ENCODE peak calls at places on chromosomes 7 and 10, in five cellular contexts. F, Q, X, K and U are unnamed samples.

GRCh38 chr10:124612611-124613498 is 131.3 kb downstream of the FAM53B start:
- DNase-seq in F (no peak), Q (peak), X (no peak), K (no peak), U (no peak)

GRCh38 chr7:155533120-155533826 is 13.1 kb downstream of the CNPY1 start:
- DNase-seq in F (no peak), Q (no peak), X (no peak), K (no peak), U (no peak)

GRCh38 chr7:33831389-33832118 is 73.8 kb upstream of the BMPER start:
- DNase-seq in F (no peak), Q (no peak), X (no peak), K (peak), U (no peak)

GRCh38 chr10:26571655-26572054 is 125.8 kb upstream of the PDSS1 start:
- DNase-seq in F (no peak), Q (no peak), X (no peak), K (no peak), U (no peak)

GRCh38 chr10:122120008-122120744 is 131.2 kb downstream of the TACC2 start:
- DNase-seq in F (no peak), Q (no peak), X (no peak), K (no peak), U (no peak)

GRCh38 chr7:30159698-30160143 is 24.9 kb downstream of the MTURN start:
- DNase-seq in F (no peak), Q (peak), X (no peak), K (no peak), U (no peak)

GRCh38 chr7:98788921-98789320 is 80.9 kb downstream of the TMEM130 start:
- DNase-seq in F (no peak), Q (no peak), X (peak), K (no peak), U (no peak)

GRCh38 chr10:119663866-119664698 is 12.9 kb downstream of the BAG3 start:
- DNase-seq in F (no peak), Q (no peak), X (no peak), K (no peak), U (no peak)

GRCh38 chr7:92595281-92595680 is 5.1 kb upstream of the FAM133B start:
- DNase-seq in F (no peak), Q (no peak), X (no peak), K (no peak), U (no peak)

GRCh38 chr7:90474284-90475210 is 5.1 kb downstream of the PTTG1IP2 start:
- DNase-seq in F (no peak), Q (no peak), X (no peak), K (no peak), U (no peak)

GRCh38 chr10:60717852-60718251 is 60.4 kb upstream of the CDK1 start:
- DNase-seq in F (no peak), Q (no peak), X (no peak), K (no peak), U (no peak)

GRCh38 chr7:27491534-27491933 is 171.1 kb downstream of the HIBADH start:
- DNase-seq in F (no peak), Q (no peak), X (no peak), K (no peak), U (no peak)

GRCh38 chr10:95655571-95656290 is 780 bp downstream of the ALDH18A1 start:
- DNase-seq in F (peak), Q (peak), X (no peak), K (no peak), U (no peak)

GRCh38 chr7:30510124-30511074 is 5.8 kb upstream of the GGCT start:
- DNase-seq in F (no peak), Q (peak), X (no peak), K (no peak), U (peak)

GRCh38 chr10:133039107-133039822 is 48.5 kb upstream of the ADGRA1 start:
- DNase-seq in F (peak), Q (no peak), X (peak), K (no peak), U (no peak)

GRCh38 chr10:46552526-46553237 is 3.8 kb downstream of the GPRIN2 start:
- DNase-seq in F (no peak), Q (peak), X (peak), K (peak), U (no peak)

GRCh38 chr10:33631991-33632390 is 297.5 kb upstream of the NRP1 start:
- DNase-seq in F (no peak), Q (no peak), X (no peak), K (no peak), U (no peak)

GRCh38 chr10:104209575-104210198 is 22.5 kb downstream of the CFAP43 start:
- DNase-seq in F (peak), Q (peak), X (no peak), K (no peak), U (peak)

GRCh38 chr7:140203556-140203955 is 26.8 kb upstream of the KDM7A start:
- DNase-seq in F (no peak), Q (no peak), X (no peak), K (no peak), U (no peak)

GRCh38 chr10:44396671-44397191 is 11.8 kb upstream of the CXCL12 start:
- DNase-seq in F (no peak), Q (no peak), X (no peak), K (no peak), U (no peak)

GRCh38 chr10:50991496-50992355 is 82.6 kb upstream of the PRKG1 start:
- DNase-seq in F (no peak), Q (no peak), X (peak), K (peak), U (peak)

GRCh38 chr10:78203915-78204818 is 170.5 kb downstream of the RPS24 start:
- DNase-seq in F (no peak), Q (no peak), X (no peak), K (no peak), U (peak)

GRCh38 chr10:124992462-124993344 is 50.8 kb downstream of the ZRANB1 start:
- DNase-seq in F (no peak), Q (peak), X (no peak), K (no peak), U (peak)

GRCh38 chr10:21145751-21146445 is 248.8 kb upstream of the NEBL start:
- DNase-seq in F (no peak), Q (no peak), X (no peak), K (no peak), U (no peak)

GRCh38 chr10:24556746-24557742 is 166.6 kb downstream of the ARHGAP21 start:
- DNase-seq in F (peak), Q (peak), X (no peak), K (no peak), U (peak)

GRCh38 chr10:49242604-49243003 is 54.4 kb upstream of the TMEM273 start:
- DNase-seq in F (no peak), Q (no peak), X (peak), K (no peak), U (no peak)

GRCh38 chr7:148084138-148084537 is 506.4 kb upstream of the C7orf33 start:
- DNase-seq in F (no peak), Q (peak), X (no peak), K (no peak), U (peak)

GRCh38 chr7:50346548-50347497 is 42.3 kb downstream of the IKZF1 start:
- DNase-seq in F (no peak), Q (no peak), X (no peak), K (no peak), U (no peak)